ENCODE peak calls at places on chromosomes 2 and 18, in ten cellular contexts. E is astrocyte of the spinal cord; R is tibial artery; Q is stimulated activated naive CD8-positive, alpha-beta T cell treated with anti-CD3 and anti-CD28 coated beads, Interleukin-15, amount 100 ng/mL, for 72 hours; K is activated effector memory CD4-positive, alpha-beta T cell treated with anti-CD3 and anti-CD28 coated beads, Interleukin-2, amount 50 U/mL, for 16 hours; S is activated CD8-positive, alpha-beta memory T cell treated with anti-CD3 and anti-CD28 coated beads for 24 hours; W is cardiac fibroblast; C is NCI-H1092; O is thyroid gland; P is stimulated activated CD4-positive, alpha-beta T cell treated with anti-CD3 and anti-CD28 coated beads, Interleukin-15, amount 100 ng/mL, for 1 hour. D is an unnamed sample.

GRCh38 chr18:13374468-13375301 is 156.1 kb downstream of the LDLRAD4 start:
- DNase-seq in O (no peak), S (peak), K (no peak), E (no peak), W (peak), R (no peak), P (no peak), Q (no peak), C (no peak), D (peak)

GRCh38 chr2:45585267-45585861 is 25.7 kb downstream of the SRBD1 start:
- DNase-seq in S (no peak), C (no peak), K (no peak), P (no peak), R (peak), O (no peak), W (peak), Q (no peak), E (peak), D (no peak)

GRCh38 chr2:58834404-58834803 is 593.3 kb upstream of the FANCL start:
- DNase-seq in Q (no peak), S (no peak), W (peak), R (no peak), E (peak), K (no peak), C (no peak), O (peak), P (no peak), D (no peak)

GRCh38 chr2:118841828-118842461 is 5.5 kb downstream of the EN1 start:
- DNase-seq in E (no peak), Q (no peak), O (no peak), P (no peak), S (peak), W (no peak), R (no peak), C (no peak), K (no peak), D (no peak)

GRCh38 chr2:26349690-26350089 is 3.1 kb upstream of the ADGRF3 start:
- DNase-seq in W (no peak), Q (no peak), O (no peak), E (no peak), P (no peak), C (no peak), R (no peak), S (no peak), K (no peak), D (no peak)

GRCh38 chr2:55141572-55142413 is 90.3 kb downstream of the CLHC1 start:
- DNase-seq in S (no peak), P (no peak), R (no peak), O (no peak), K (no peak), Q (no peak), E (no peak), W (no peak), C (no peak), D (no peak)

GRCh38 chr18:6992761-6993160 is 124.8 kb downstream of the LAMA1 start:
- DNase-seq in E (no peak), O (peak), K (no peak), R (no peak), S (no peak), W (no peak), Q (no peak), C (no peak), P (no peak), D (no peak)

GRCh38 chr2:45284621-45284995 is 275.4 kb upstream of the SIX2 start:
- DNase-seq in K (no peak), E (no peak), S (no peak), R (no peak), P (no peak), C (no peak), O (no peak), W (no peak), Q (no peak), D (no peak)

GRCh38 chr2:36478332-36478738 is 119.6 kb downstream of the FEZ2 start:
- DNase-seq in E (peak), P (no peak), S (no peak), K (no peak), O (no peak), R (no peak), C (no peak), W (peak), Q (no peak), D (no peak)

GRCh38 chr18:8081872-8082553 is 514.9 kb downstream of the PTPRM start:
- DNase-seq in K (no peak), P (no peak), O (peak), R (no peak), W (no peak), S (no peak), C (no peak), Q (no peak), E (peak), D (no peak)

GRCh38 chr2:10892796-10893350 is 18.9 kb upstream of the KCNF1 start:
- DNase-seq in K (no peak), S (no peak), C (no peak), Q (no peak), E (no peak), P (no peak), O (no peak), R (no peak), W (no peak), D (no peak)

GRCh38 chr2:118644190-118644589 is 203.3 kb downstream of the EN1 start:
- DNase-seq in C (no peak), E (no peak), R (no peak), P (no peak), O (no peak), Q (no peak), K (no peak), W (no peak), S (no peak), D (no peak)

GRCh38 chr2:130864830-130865229 is 28.1 kb downstream of the ARHGEF4 start:
- DNase-seq in O (peak), E (peak), S (no peak), R (no peak), Q (peak), W (peak), P (no peak), K (peak), C (peak), D (no peak)

GRCh38 chr2:102967451-102967850 is 205.6 kb downstream of the TMEM182 start:
- DNase-seq in C (no peak), K (no peak), W (no peak), S (no peak), O (no peak), Q (no peak), E (peak), P (no peak), R (no peak), D (no peak)

GRCh38 chr18:54209471-54210180 is 14.8 kb downstream of the MBD2 start:
- DNase-seq in C (no peak), S (no peak), W (peak), K (no peak), Q (no peak), O (no peak), R (no peak), E (no peak), P (no peak), D (no peak)

GRCh38 chr2:211033765-211034164 is 477.4 kb downstream of the CPS1 start:
- DNase-seq in R (no peak), C (no peak), K (no peak), E (no peak), W (peak), Q (no peak), P (no peak), S (no peak), O (no peak), D (peak)

GRCh38 chr2:223896751-223897320 is 48.3 kb downstream of the WDFY1 start:
- DNase-seq in O (no peak), P (no peak), Q (no peak), S (no peak), C (no peak), K (no peak), W (peak), R (no peak), E (peak), D (no peak)